ENCODE peak calls at places on chromosomes 5 and 9, in five cellular contexts. One of them, this sample, is unnamed.

GRCh38 chr5:16690243-16690839 is 73.5 kb upstream of the RETREG1 start:
- DNase-seq in uterus: no peak
- DNase-seq in CD4-positive, CD25-positive, alpha-beta regulatory T cell: peak; percentile 39
- DNase-seq in heart right ventricle: peak; percentile 29
- DNase-seq in cardiac muscle cell: peak; percentile 66
- DNase-seq in this sample: no peak

GRCh38 chr5:140882591-140882899 is 621 bp downstream of the PCDHA13 start:
- DNase-seq in uterus: no peak
- DNase-seq in cardiac muscle cell: peak; percentile 10
- DNase-seq in heart right ventricle: no peak
- DNase-seq in CD4-positive, CD25-positive, alpha-beta regulatory T cell: no peak
- DNase-seq in this sample: no peak

GRCh38 chr5:132074772-132075718 is 1.5 kb downstream of the CSF2 start:
- DNase-seq in heart right ventricle: no peak
- DNase-seq in CD4-positive, CD25-positive, alpha-beta regulatory T cell: peak; percentile 30
- DNase-seq in cardiac muscle cell: no peak
- DNase-seq in uterus: no peak
- DNase-seq in this sample: no peak

GRCh38 chr5:136674178-136674577 is 308.8 kb upstream of the TRPC7 start:
- DNase-seq in uterus: no peak
- DNase-seq in CD4-positive, CD25-positive, alpha-beta regulatory T cell: no peak
- DNase-seq in cardiac muscle cell: peak; percentile 48
- DNase-seq in heart right ventricle: no peak
- DNase-seq in this sample: no peak

GRCh38 chr9:137447722-137448568 is 6.8 kb upstream of the ENTPD8 start:
- DNase-seq in cardiac muscle cell: no peak
- DNase-seq in heart right ventricle: no peak
- DNase-seq in uterus: peak; percentile 18
- DNase-seq in CD4-positive, CD25-positive, alpha-beta regulatory T cell: no peak
- DNase-seq in this sample: no peak

GRCh38 chr9:90724880-90725279 is 76.7 kb upstream of the SYK start:
- DNase-seq in CD4-positive, CD25-positive, alpha-beta regulatory T cell: no peak
- DNase-seq in cardiac muscle cell: no peak
- DNase-seq in heart right ventricle: no peak
- DNase-seq in uterus: no peak
- DNase-seq in this sample: no peak

GRCh38 chr5:67299317-67299716 is 102.7 kb upstream of the CD180 start:
- DNase-seq in uterus: no peak
- DNase-seq in cardiac muscle cell: no peak
- DNase-seq in CD4-positive, CD25-positive, alpha-beta regulatory T cell: no peak
- DNase-seq in heart right ventricle: no peak
- DNase-seq in this sample: no peak

GRCh38 chr5:86461169-86461956 is 156.4 kb upstream of the COX7C start:
- DNase-seq in uterus: no peak
- DNase-seq in cardiac muscle cell: no peak
- DNase-seq in heart right ventricle: no peak
- DNase-seq in CD4-positive, CD25-positive, alpha-beta regulatory T cell: no peak
- DNase-seq in this sample: no peak

GRCh38 chr5:73892806-73893205 is 266.8 kb downstream of the ARHGEF28 start:
- DNase-seq in CD4-positive, CD25-positive, alpha-beta regulatory T cell: no peak
- DNase-seq in uterus: no peak
- DNase-seq in cardiac muscle cell: no peak
- DNase-seq in heart right ventricle: no peak
- DNase-seq in this sample: no peak

GRCh38 chr5:111070272-111071134 is 1.0 kb upstream of the TSLP start:
- DNase-seq in heart right ventricle: no peak
- DNase-seq in cardiac muscle cell: peak; percentile 69
- DNase-seq in uterus: no peak
- DNase-seq in CD4-positive, CD25-positive, alpha-beta regulatory T cell: no peak
- DNase-seq in this sample: no peak

GRCh38 chr9:6938447-6938846 is 180.7 kb downstream of the KDM4C start:
- DNase-seq in uterus: no peak
- DNase-seq in cardiac muscle cell: no peak
- DNase-seq in CD4-positive, CD25-positive, alpha-beta regulatory T cell: no peak
- DNase-seq in heart right ventricle: peak; percentile 21
- DNase-seq in this sample: no peak

GRCh38 chr5:23428705-23429104 is 78.7 kb upstream of the PRDM9 start:
- DNase-seq in uterus: no peak
- DNase-seq in CD4-positive, CD25-positive, alpha-beta regulatory T cell: no peak
- DNase-seq in cardiac muscle cell: no peak
- DNase-seq in heart right ventricle: no peak
- DNase-seq in this sample: no peak

GRCh38 chr5:149647334-149647733 is 66.0 kb downstream of the ARHGEF37 start:
- DNase-seq in cardiac muscle cell: no peak
- DNase-seq in heart right ventricle: no peak
- DNase-seq in uterus: no peak
- DNase-seq in CD4-positive, CD25-positive, alpha-beta regulatory T cell: no peak
- DNase-seq in this sample: no peak

GRCh38 chr5:36876965-36877666 is 547 bp downstream of the NIPBL start:
- DNase-seq in CD4-positive, CD25-positive, alpha-beta regulatory T cell: peak; percentile 70
- DNase-seq in uterus: peak; percentile 52
- DNase-seq in cardiac muscle cell: peak; percentile 77
- DNase-seq in heart right ventricle: peak; percentile 46
- DNase-seq in this sample: peak; percentile 62

GRCh38 chr5:92559743-92560142 is 1021.3 kb downstream of the NR2F1-AS1 start:
- DNase-seq in cardiac muscle cell: no peak
- DNase-seq in heart right ventricle: no peak
- DNase-seq in CD4-positive, CD25-positive, alpha-beta regulatory T cell: no peak
- DNase-seq in uterus: no peak
- DNase-seq in this sample: no peak

GRCh38 chr9:131334568-131335105 is 45.1 kb downstream of the PLPP7 start:
- DNase-seq in heart right ventricle: peak; percentile 85
- DNase-seq in CD4-positive, CD25-positive, alpha-beta regulatory T cell: no peak
- DNase-seq in cardiac muscle cell: peak; percentile 90
- DNase-seq in uterus: no peak
- DNase-seq in this sample: no peak

GRCh38 chr5:142095651-142096330 is 12.8 kb upstream of the NDFIP1 start:
- DNase-seq in heart right ventricle: peak; percentile 39
- DNase-seq in cardiac muscle cell: peak; percentile 71
- DNase-seq in CD4-positive, CD25-positive, alpha-beta regulatory T cell: peak; percentile 99
- DNase-seq in uterus: no peak
- DNase-seq in this sample: peak; percentile 75

GRCh38 chr5:369151-369939 is 47.8 kb downstream of the AHRR start:
- DNase-seq in uterus: no peak
- DNase-seq in CD4-positive, CD25-positive, alpha-beta regulatory T cell: peak; percentile 57
- DNase-seq in cardiac muscle cell: no peak
- DNase-seq in heart right ventricle: peak; percentile 1
- DNase-seq in this sample: no peak

GRCh38 chr5:114830114-114830513 is 339.6 kb downstream of the TRIM36 start:
- DNase-seq in uterus: no peak
- DNase-seq in heart right ventricle: no peak
- DNase-seq in cardiac muscle cell: no peak
- DNase-seq in CD4-positive, CD25-positive, alpha-beta regulatory T cell: no peak
- DNase-seq in this sample: no peak

GRCh38 chr9:84238652-84239051 is 101.9 kb downstream of the SLC28A3 start:
- DNase-seq in cardiac muscle cell: no peak
- DNase-seq in CD4-positive, CD25-positive, alpha-beta regulatory T cell: peak; percentile 3
- DNase-seq in heart right ventricle: no peak
- DNase-seq in uterus: no peak
- DNase-seq in this sample: no peak

GRCh38 chr9:88268886-88269285 is 119.4 kb upstream of the SPIN1 start:
- DNase-seq in uterus: no peak
- DNase-seq in heart right ventricle: no peak
- DNase-seq in cardiac muscle cell: no peak
- DNase-seq in CD4-positive, CD25-positive, alpha-beta regulatory T cell: no peak
- DNase-seq in this sample: no peak
- H3K9me3 ChIP-seq in uterus: no peaks in the 10 kb centered on the region
- H3K9me3 ChIP-seq in heart right ventricle: no peaks in the 10 kb centered on the region
- H3K9me3 ChIP-seq in cardiac muscle cell: no peaks in the 10 kb centered on the region
- H3K9me3 ChIP-seq in CD4-positive, CD25-positive, alpha-beta regulatory T cell: no peaks in the 10 kb centered on the region
- H3K9me3 ChIP-seq in this sample: no peaks in the 10 kb centered on the region

DNA sequence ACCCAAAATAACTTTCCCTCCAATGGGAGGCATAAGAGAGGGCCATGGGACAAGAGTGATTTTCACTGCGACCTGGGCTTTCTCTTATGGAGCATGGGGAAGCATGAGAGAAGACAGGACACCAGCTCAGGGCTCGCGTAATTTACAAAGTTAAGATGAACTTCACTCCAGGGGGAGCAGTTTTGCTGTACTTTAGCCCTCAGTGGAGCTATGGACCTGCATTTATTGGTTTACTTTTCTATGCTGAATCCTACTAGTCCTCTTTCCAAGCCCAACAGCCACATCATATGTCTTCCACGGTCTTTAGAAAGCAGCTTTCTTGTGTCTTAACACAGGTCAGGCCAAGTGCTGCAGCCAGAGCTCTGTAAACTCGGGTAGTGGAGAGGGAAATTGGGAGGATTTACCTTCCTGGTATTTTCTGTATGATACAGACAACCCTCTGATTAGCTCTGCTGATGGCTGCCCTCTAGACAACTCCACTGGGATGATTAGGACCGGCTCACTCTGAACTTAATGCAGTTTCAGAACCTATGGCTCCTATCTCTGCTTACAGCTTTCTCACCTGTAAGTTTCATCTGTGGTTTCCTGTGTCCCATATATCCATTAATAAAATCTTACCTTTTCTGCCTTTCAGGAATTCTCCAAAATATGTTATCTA is 581.0 kb upstream of the RORB start:
- DNase-seq in cardiac muscle cell: peak; percentile 59
- DNase-seq in CD4-positive, CD25-positive, alpha-beta regulatory T cell: no peak
- DNase-seq in heart right ventricle: no peak
- DNase-seq in uterus: no peak
- DNase-seq in this sample: no peak
- H3K27ac ChIP-seq in cardiac muscle cell: no peak overlapping the region
- H3K27ac ChIP-seq in CD4-positive, CD25-positive, alpha-beta regulatory T cell: no peak overlapping the region
- H3K27ac ChIP-seq in heart right ventricle: no peak overlapping the region
- H3K27ac ChIP-seq in uterus: no peak overlapping the region
- H3K27ac ChIP-seq in this sample: no peak overlapping the region

DNA sequence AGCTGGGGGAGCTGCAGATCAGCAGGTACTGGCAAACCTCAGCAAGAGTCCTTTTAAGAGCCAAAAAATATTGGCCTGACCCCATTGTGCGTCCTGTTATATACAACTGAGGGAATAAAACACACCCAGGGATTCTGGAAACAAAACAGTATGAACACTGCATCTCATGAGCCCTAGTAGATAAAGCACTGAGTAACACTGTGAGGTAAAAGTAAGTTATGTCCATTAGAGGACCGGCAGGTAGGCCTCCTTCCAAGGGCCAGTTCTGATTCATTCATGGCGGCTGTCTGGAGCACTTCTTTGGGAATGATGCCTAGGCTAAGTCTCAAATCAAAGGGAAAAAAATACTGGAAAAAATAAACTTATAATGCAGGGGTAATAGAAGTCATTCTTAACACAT is 64.9 kb downstream of the PDE4D start:
- DNase-seq in CD4-positive, CD25-positive, alpha-beta regulatory T cell: no peak
- DNase-seq in heart right ventricle: no peak
- DNase-seq in cardiac muscle cell: no peak
- DNase-seq in uterus: peak; percentile 16
- DNase-seq in this sample: no peak
- H3K27me3 ChIP-seq in CD4-positive, CD25-positive, alpha-beta regulatory T cell: no peaks in the 10 kb centered on the region
- H3K27me3 ChIP-seq in heart right ventricle: no peaks in the 10 kb centered on the region
- H3K27me3 ChIP-seq in cardiac muscle cell: no peaks in the 10 kb centered on the region
- H3K27me3 ChIP-seq in uterus: no peaks in the 10 kb centered on the region
- H3K27me3 ChIP-seq in this sample: no peaks in the 10 kb centered on the region

DNA sequence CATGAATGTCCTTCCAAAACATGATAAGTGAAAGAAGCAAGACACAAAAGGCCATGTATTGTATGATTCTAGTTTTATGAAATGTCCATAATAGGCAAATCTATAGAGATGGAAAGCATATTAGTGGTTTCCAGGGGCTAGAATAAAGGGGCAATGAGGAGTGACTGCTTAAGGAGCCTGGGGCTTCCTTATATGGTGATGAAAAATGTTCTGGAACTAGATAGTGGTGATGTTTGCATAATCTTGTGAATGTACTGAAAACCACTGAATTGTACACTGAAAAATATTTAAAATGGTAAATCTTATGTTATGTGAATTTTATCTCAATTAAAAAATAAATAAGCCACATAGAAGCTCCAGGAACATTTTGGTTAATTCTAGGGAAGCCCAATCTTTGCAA is 144.4 kb upstream of the ANKRD55 start:
- DNase-seq in heart right ventricle: no peak
- DNase-seq in uterus: no peak
- DNase-seq in cardiac muscle cell: no peak
- DNase-seq in CD4-positive, CD25-positive, alpha-beta regulatory T cell: no peak
- DNase-seq in this sample: no peak
- H3K9me3 ChIP-seq in heart right ventricle: peaks cover 11% of the 10 kb centered on the region
- H3K9me3 ChIP-seq in uterus: peaks cover 5% of the 10 kb centered on the region
- H3K9me3 ChIP-seq in cardiac muscle cell: no peaks in the 10 kb centered on the region
- H3K9me3 ChIP-seq in CD4-positive, CD25-positive, alpha-beta regulatory T cell: no peaks in the 10 kb centered on the region
- H3K9me3 ChIP-seq in this sample: no peaks in the 10 kb centered on the region

DNA sequence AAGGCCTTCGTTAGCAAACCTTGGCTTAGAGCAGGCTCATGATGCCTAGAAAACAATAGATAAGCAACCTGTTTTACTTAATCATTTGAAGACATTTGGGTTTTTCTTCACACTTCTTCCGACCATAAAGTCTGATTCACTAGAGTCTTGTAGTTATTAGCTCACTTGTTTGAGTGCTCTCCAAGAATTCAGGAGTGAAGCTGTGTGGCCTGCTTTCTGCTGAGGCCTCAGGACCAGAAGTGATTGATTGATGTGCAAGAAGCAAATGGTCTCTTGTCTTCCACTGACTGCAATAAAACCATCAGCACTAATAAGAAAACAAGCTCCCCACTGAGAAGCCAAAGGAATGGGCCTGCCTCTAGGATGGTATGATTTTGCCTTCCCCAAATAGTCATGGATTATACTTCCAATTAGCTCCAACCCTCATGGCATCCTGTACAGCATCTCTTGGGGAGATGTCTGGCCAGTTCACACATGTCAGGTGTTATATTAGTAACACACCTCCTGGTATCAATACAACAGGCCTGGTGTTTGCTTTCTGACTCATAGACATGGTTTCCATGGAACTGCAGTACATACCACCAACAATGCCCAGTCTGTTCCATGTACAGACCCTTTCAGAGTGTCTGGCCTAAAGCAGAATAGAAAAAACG is 317.6 kb downstream of the CWC27 start:
- DNase-seq in uterus: no peak
- DNase-seq in CD4-positive, CD25-positive, alpha-beta regulatory T cell: no peak
- DNase-seq in heart right ventricle: no peak
- DNase-seq in cardiac muscle cell: no peak
- DNase-seq in this sample: no peak
- H3K27ac ChIP-seq in uterus: no peak overlapping the region
- H3K27ac ChIP-seq in CD4-positive, CD25-positive, alpha-beta regulatory T cell: no peak overlapping the region
- H3K27ac ChIP-seq in heart right ventricle: no peak overlapping the region
- H3K27ac ChIP-seq in cardiac muscle cell: no peak overlapping the region
- H3K27ac ChIP-seq in this sample: no peak overlapping the region